ENCODE peak calls at places on chromosomes 7 and 10, in nine cellular contexts. Y is upper lobe of left lung, E is coronary artery, R is RWPE2, W is NB4, U is thoracic aorta, N is IMR-90, A is AG10803, G is HFF-Myc. P is an unnamed sample.

GRCh38 chr7:47370461-47371042 is 211.4 kb downstream of the TNS3 start:
- DNase-seq in Y (no peak), E (no peak), R (no peak), W (no peak), U (no peak), N (no peak), A (no peak), G (no peak), P (no peak)

GRCh38 chr7:101900103-101900502 is 82.7 kb downstream of the CUX1 start:
- DNase-seq in Y (no peak), E (no peak), R (no peak), W (no peak), U (no peak), N (no peak), A (peak; percentile 31), G (no peak), P (no peak)

GRCh38 chr10:1169981-1170866 is 114.0 kb downstream of the WDR37 start:
- DNase-seq in Y (no peak), E (no peak), R (no peak), W (no peak), U (no peak), N (no peak), A (no peak), G (no peak), P (no peak)

GRCh38 chr10:76356557-76356956 is 925.1 kb downstream of the LRMDA start:
- DNase-seq in Y (no peak), E (no peak), R (no peak), W (no peak), U (no peak), N (peak; percentile 18), A (no peak), G (no peak), P (no peak)

GRCh38 chr10:62912086-62912485 is 95.9 kb upstream of the EGR2 start:
- DNase-seq in Y (no peak), E (no peak), R (no peak), W (no peak), U (no peak), N (no peak), A (no peak), G (no peak), P (no peak)

GRCh38 chr7:43749383-43749940 is 9.0 kb upstream of the BLVRA start:
- DNase-seq in Y (no peak), E (no peak), R (no peak), W (no peak), U (no peak), N (no peak), A (no peak), G (no peak), P (no peak)

GRCh38 chr7:20114463-20114862 is 102.7 kb downstream of the MACC1 start:
- DNase-seq in Y (peak; percentile 45), E (no peak), R (no peak), W (peak; percentile 90), U (no peak), N (no peak), A (peak; percentile 58), G (no peak), P (no peak)

GRCh38 chr10:110013615-110014293 is 6.0 kb downstream of the ADD3 start:
- DNase-seq in Y (no peak), E (no peak), R (no peak), W (peak; percentile 49), U (no peak), N (no peak), A (no peak), G (no peak), P (no peak)

GRCh38 chr7:158494162-158494586 is 93.4 kb downstream of the PTPRN2 start:
- DNase-seq in Y (no peak), E (no peak), R (no peak), W (peak; percentile 73), U (no peak), N (no peak), A (no peak), G (no peak), P (no peak)

GRCh38 chr10:132543916-132544743 is 6.5 kb downstream of the INPP5A start:
- DNase-seq in Y (no peak), E (no peak), R (no peak), W (no peak), U (peak; percentile 1), N (no peak), A (no peak), G (no peak), P (no peak)

GRCh38 chr7:139730746-139731612 is 46.8 kb downstream of the HIPK2 start:
- DNase-seq in Y (peak; percentile 69), E (peak; percentile 68), R (no peak), W (peak; percentile 76), U (peak; percentile 39), N (peak; percentile 72), A (peak; percentile 58), G (no peak), P (no peak)

GRCh38 chr7:118104812-118105441 is 79.0 kb upstream of the LSM8 start:
- DNase-seq in Y (no peak), E (no peak), R (no peak), W (peak; percentile 50), U (no peak), N (peak; percentile 40), A (peak; percentile 4), G (peak; percentile 4), P (no peak)

GRCh38 chr7:82598958-82599357 is 155.4 kb upstream of the CACNA2D1 start:
- DNase-seq in Y (no peak), E (no peak), R (no peak), W (peak; percentile 28), U (no peak), N (peak; percentile 89), A (peak; percentile 15), G (no peak), P (no peak)

GRCh38 chr10:29841724-29842649 is 207.2 kb upstream of the SVIL start:
- DNase-seq in Y (peak; percentile 69), E (peak; percentile 81), R (no peak), W (no peak), U (peak; percentile 64), N (peak; percentile 34), A (peak; percentile 56), G (peak; percentile 63), P (peak; percentile 4)

GRCh38 chr7:121643320-121643719 is 229.6 kb upstream of the PTPRZ1 start:
- DNase-seq in Y (no peak), E (no peak), R (no peak), W (no peak), U (no peak), N (no peak), A (no peak), G (no peak), P (no peak)

GRCh38 chr10:60878224-60878623 is 65.8 kb downstream of the RHOBTB1 start:
- DNase-seq in Y (no peak), E (no peak), R (no peak), W (peak; percentile 7), U (no peak), N (no peak), A (no peak), G (no peak), P (no peak)

GRCh38 chr7:47239927-47240570 is 341.9 kb downstream of the TNS3 start:
- DNase-seq in Y (no peak), E (no peak), R (no peak), W (no peak), U (no peak), N (no peak), A (peak; percentile 77), G (no peak), P (no peak)

DNA sequence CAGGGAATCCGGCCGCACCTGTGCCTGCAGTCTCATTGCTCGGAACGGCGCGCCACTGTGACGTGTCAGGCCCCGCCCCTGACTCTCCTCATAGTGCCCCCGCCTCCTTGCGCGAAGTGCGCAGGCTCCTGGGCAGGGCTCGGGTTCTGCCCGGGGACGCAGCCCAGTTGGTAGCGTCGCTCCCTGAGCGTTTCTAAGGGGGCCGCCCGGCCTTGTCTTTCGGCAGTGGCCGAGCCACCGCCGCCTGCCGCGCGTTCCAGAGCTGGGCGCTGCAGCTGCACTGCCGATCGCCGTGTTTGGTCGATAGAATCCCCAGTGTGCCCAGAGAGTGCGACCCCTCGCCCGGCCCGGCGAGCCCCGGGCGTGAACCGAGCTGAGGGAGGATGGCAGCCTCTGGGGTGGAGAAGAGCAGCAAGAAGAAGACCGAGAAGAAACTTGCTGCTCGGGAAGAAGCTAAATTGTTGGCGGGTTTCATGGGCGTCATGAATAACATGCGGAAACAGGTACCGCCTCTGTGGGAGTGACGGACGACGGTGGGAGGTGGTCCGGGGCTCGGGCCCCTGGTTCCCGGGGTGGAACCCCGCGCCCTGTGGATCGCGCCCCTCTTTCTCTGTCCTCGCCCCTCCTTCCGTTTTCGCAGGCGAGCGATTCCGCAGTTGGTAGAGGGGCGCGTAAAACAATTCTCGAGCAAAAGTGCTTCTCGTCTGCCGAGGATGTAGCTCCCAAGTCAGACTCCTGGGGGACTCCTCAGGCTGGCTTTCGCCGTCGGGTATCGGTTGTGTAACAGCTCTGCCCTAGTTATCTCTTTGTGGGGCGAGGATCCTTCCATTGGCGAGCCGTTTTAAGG is at the start of gene KLHL7:
- DNase-seq in Y (peak; percentile 99), E (peak; percentile 94), R (peak; percentile 94), W (peak; percentile 98), U (peak; percentile 89), N (peak; percentile 87), A (peak; percentile 87), G (peak; percentile 65), P (peak; percentile 89)
- TF ChIP-seq CTCF in Y (no peak), E (no peak), R (peak; percentile 10), W (peak; percentile 16), U (no peak), N (peak; percentile 20), A (peak; percentile 27), G (no peak), P (peak; percentile 26)

GRCh38 chr10:104505521-104506041 is 135.5 kb upstream of the SORCS3 start:
- DNase-seq in Y (no peak), E (no peak), R (no peak), W (no peak), U (no peak), N (no peak), A (no peak), G (no peak), P (no peak)
- TF ChIP-seq CTCF in Y (no peak), E (no peak), R (no peak), W (no peak), U (no peak), N (no peak), A (no peak), G (no peak), P (no peak)

DNA sequence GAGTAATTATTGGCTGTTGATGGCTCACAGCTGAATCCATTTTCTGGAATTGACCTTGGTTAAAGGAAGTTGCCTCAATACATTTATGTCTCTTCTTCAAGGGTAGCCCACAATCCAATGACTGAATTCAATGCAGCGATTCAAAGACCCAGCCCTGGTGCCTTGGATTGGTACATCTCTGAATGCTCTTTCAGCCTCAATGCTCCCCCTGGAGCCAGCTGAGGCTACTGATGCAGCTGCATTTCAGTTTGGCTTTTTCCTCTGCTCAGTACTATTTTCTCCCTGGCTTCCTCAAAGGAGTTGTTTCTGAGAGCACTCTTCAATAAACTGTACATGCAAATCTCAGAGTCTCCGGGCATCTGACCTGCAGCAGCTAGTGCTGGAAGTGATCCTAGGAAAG is 633 bp upstream of the EBLN1 start:
- DNase-seq in Y (no peak), E (no peak), R (no peak), W (no peak), U (no peak), N (no peak), A (no peak), G (no peak), P (no peak)
- TF ChIP-seq CTCF in Y (no peak), E (no peak), R (no peak), W (no peak), U (no peak), N (no peak), A (no peak), G (no peak), P (peak; percentile 24)

DNA sequence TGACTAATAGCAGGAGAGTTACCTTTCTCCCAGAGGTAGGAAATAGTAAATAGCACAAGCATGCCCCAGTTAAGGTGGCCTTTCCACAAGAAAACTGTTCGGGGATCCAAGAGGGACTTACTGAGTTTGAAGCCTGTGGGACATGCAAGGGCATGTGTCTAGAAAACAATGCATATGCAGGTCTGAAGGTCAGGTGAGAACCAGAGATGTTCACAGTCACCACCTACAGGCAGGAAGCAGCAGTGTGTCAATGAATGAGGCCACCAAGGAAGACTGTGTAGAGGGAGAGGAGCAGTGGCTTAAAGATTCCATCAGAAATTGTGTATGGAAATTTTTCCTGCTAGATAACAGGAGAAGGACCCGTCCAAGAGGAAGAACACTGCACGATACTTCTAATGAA is 66.0 kb downstream of the CALD1 start:
- DNase-seq in Y (no peak), E (no peak), R (no peak), W (no peak), U (no peak), N (no peak), A (no peak), G (no peak), P (no peak)
- TF ChIP-seq CTCF in Y (no peak), E (no peak), R (peak; percentile 46), W (no peak), U (peak; percentile 9), N (peak; percentile 22), A (peak; percentile 36), G (peak; percentile 38), P (peak; percentile 46)

P was measured in neural crest cell.